ENCODE peak calls at places on chromosomes 16 and 17, in eight cellular contexts. One of them, this sample, is unnamed.

GRCh38 chr17:79945591-79946255 is 89.9 kb downstream of the TBC1D16 start:
- DNase-seq in pancreas: peak; percentile 39
- DNase-seq in ascending aorta: peak; percentile 44
- DNase-seq in AG10803: no peak
- DNase-seq in mucosa of descending colon: no peak
- DNase-seq in testis: no peak
- DNase-seq in GM23338: no peak
- DNase-seq in stomach: no peak
- DNase-seq in this sample: peak; percentile 72

GRCh38 chr17:43534909-43535308 is 11.2 kb downstream of the ETV4 start:
- DNase-seq in GM23338: no peak
- DNase-seq in pancreas: no peak
- DNase-seq in AG10803: no peak
- DNase-seq in mucosa of descending colon: no peak
- DNase-seq in testis: no peak
- DNase-seq in stomach: no peak
- DNase-seq in ascending aorta: no peak
- DNase-seq in this sample: peak; percentile 28

GRCh38 chr16:15643453-15644305 is 725 bp upstream of the MARF1 start:
- DNase-seq in stomach: no peak
- DNase-seq in GM23338: peak; percentile 57
- DNase-seq in mucosa of descending colon: no peak
- DNase-seq in AG10803: peak; percentile 64
- DNase-seq in ascending aorta: peak; percentile 66
- DNase-seq in pancreas: no peak
- DNase-seq in testis: peak; percentile 33
- DNase-seq in this sample: no peak

GRCh38 chr17:31522284-31522931 is 130.9 kb downstream of the RAB11FIP4 start:
- DNase-seq in mucosa of descending colon: no peak
- DNase-seq in pancreas: peak; percentile 32
- DNase-seq in ascending aorta: no peak
- DNase-seq in AG10803: no peak
- DNase-seq in GM23338: no peak
- DNase-seq in testis: no peak
- DNase-seq in stomach: no peak
- DNase-seq in this sample: no peak

GRCh38 chr17:60110586-60110985 is 31.9 kb upstream of the HEATR6 start:
- DNase-seq in ascending aorta: no peak
- DNase-seq in GM23338: no peak
- DNase-seq in stomach: no peak
- DNase-seq in pancreas: no peak
- DNase-seq in AG10803: no peak
- DNase-seq in mucosa of descending colon: no peak
- DNase-seq in testis: no peak
- DNase-seq in this sample: no peak

GRCh38 chr16:49928176-49928892 is 72.4 kb upstream of the ZNF423 start:
- DNase-seq in GM23338: no peak
- DNase-seq in stomach: no peak
- DNase-seq in ascending aorta: no peak
- DNase-seq in testis: no peak
- DNase-seq in pancreas: no peak
- DNase-seq in AG10803: no peak
- DNase-seq in mucosa of descending colon: no peak
- DNase-seq in this sample: peak; percentile 53

GRCh38 chr17:77831497-77832179 is 126.9 kb upstream of the TNRC6C start:
- DNase-seq in testis: no peak
- DNase-seq in stomach: no peak
- DNase-seq in pancreas: peak; percentile 33
- DNase-seq in GM23338: no peak
- DNase-seq in mucosa of descending colon: peak; percentile 26
- DNase-seq in ascending aorta: peak; percentile 86
- DNase-seq in AG10803: peak; percentile 56
- DNase-seq in this sample: no peak

GRCh38 chr17:62680541-62681052 is 53.1 kb downstream of the MRC2 start:
- DNase-seq in GM23338: no peak
- DNase-seq in mucosa of descending colon: no peak
- DNase-seq in AG10803: no peak
- DNase-seq in stomach: peak; percentile 52
- DNase-seq in pancreas: no peak
- DNase-seq in ascending aorta: no peak
- DNase-seq in testis: peak; percentile 64
- DNase-seq in this sample: no peak

GRCh38 chr16:29673501-29673900 is 5.5 kb upstream of the QPRT start:
- DNase-seq in stomach: no peak
- DNase-seq in testis: no peak
- DNase-seq in GM23338: no peak
- DNase-seq in pancreas: no peak
- DNase-seq in ascending aorta: no peak
- DNase-seq in AG10803: no peak
- DNase-seq in mucosa of descending colon: no peak
- DNase-seq in this sample: no peak

GRCh38 chr17:77373298-77374169 is 232.8 kb downstream of the SEC14L1 start:
- DNase-seq in AG10803: no peak
- DNase-seq in pancreas: peak; percentile 74
- DNase-seq in GM23338: peak; percentile 71
- DNase-seq in mucosa of descending colon: peak; percentile 78
- DNase-seq in testis: peak; percentile 61
- DNase-seq in ascending aorta: no peak
- DNase-seq in stomach: peak; percentile 44
- DNase-seq in this sample: peak; percentile 92

GRCh38 chr17:41069031-41069430 is 3.4 kb upstream of the KRTAP2-4 start:
- DNase-seq in stomach: no peak
- DNase-seq in mucosa of descending colon: no peak
- DNase-seq in pancreas: no peak
- DNase-seq in ascending aorta: no peak
- DNase-seq in GM23338: no peak
- DNase-seq in testis: no peak
- DNase-seq in AG10803: no peak
- DNase-seq in this sample: no peak

GRCh38 chr16:54715011-54715410 is 215.7 kb upstream of the IRX5 start:
- DNase-seq in AG10803: no peak
- DNase-seq in mucosa of descending colon: no peak
- DNase-seq in GM23338: no peak
- DNase-seq in pancreas: no peak
- DNase-seq in stomach: no peak
- DNase-seq in ascending aorta: no peak
- DNase-seq in testis: no peak
- DNase-seq in this sample: no peak

GRCh38 chr16:84391151-84391873 is 23.0 kb downstream of the ATP2C2 start:
- DNase-seq in AG10803: peak; percentile 49
- DNase-seq in ascending aorta: no peak
- DNase-seq in stomach: no peak
- DNase-seq in GM23338: no peak
- DNase-seq in pancreas: no peak
- DNase-seq in mucosa of descending colon: no peak
- DNase-seq in testis: no peak
- DNase-seq in this sample: no peak

GRCh38 chr17:66038125-66038524 is 153.8 kb downstream of the CEP112 start:
- DNase-seq in testis: no peak
- DNase-seq in stomach: no peak
- DNase-seq in ascending aorta: no peak
- DNase-seq in GM23338: no peak
- DNase-seq in pancreas: no peak
- DNase-seq in AG10803: no peak
- DNase-seq in mucosa of descending colon: no peak
- DNase-seq in this sample: no peak

GRCh38 chr17:36591434-36592315 is at the start of gene DHRS11:
- DNase-seq in stomach: peak; percentile 89
- DNase-seq in pancreas: peak; percentile 96
- DNase-seq in ascending aorta: peak; percentile 89
- DNase-seq in testis: peak; percentile 87
- DNase-seq in GM23338: peak; percentile 90
- DNase-seq in AG10803: peak; percentile 64
- DNase-seq in mucosa of descending colon: peak; percentile 91
- DNase-seq in this sample: no peak

GRCh38 chr16:7313170-7313569 is 19.5 kb upstream of the RBFOX1 start:
- DNase-seq in pancreas: no peak
- DNase-seq in ascending aorta: no peak
- DNase-seq in testis: no peak
- DNase-seq in stomach: no peak
- DNase-seq in mucosa of descending colon: no peak
- DNase-seq in GM23338: peak; percentile 59
- DNase-seq in AG10803: no peak
- DNase-seq in this sample: no peak

DNA sequence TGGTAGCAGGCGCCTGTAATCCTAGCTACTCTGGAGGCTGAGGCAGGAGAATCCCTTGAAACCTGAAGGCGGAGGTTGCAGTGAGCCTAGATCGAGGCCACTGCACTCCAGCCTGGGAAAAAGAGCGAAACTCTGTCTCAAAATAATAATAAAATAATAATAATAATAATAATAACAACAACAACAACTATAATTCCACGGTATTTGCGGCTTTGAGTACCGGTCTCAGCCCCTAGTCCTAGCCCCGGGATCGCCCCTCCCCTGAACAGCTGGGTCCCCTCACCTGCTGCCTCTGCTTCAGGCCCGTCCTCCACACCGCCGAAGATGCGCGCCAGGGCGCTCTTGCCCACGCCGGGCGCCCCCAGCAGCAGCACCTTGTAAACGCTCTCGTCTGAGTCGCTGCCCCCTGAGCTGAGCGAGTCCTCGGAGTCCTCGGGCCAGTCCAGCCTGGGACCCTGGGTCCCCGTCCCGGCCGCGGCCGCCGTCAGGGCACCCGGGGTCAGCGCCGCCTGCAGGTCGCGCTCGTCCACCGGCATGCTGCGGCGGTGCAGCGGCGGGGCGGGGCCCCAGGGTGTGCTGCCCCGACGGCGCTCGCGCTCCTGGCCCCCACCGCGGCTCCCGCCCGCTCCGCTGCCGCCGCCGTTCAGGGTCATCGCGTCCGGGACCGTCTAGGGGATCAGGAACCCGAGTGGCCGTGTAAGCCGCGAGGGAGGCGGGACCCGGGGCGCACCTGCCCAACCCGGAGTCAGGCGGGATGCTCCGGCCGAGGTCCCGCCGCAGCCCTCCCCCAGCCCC is 611 bp downstream of the RRAD start:
- DNase-seq in AG10803: no peak
- DNase-seq in pancreas: peak; percentile 74
- DNase-seq in mucosa of descending colon: peak; percentile 69
- DNase-seq in ascending aorta: no peak
- DNase-seq in stomach: peak; percentile 49
- DNase-seq in GM23338: peak; percentile 79
- DNase-seq in testis: peak; percentile 61
- DNase-seq in this sample: peak; percentile 86
- TF ChIP-seq CTCF in AG10803: no peak
- TF ChIP-seq CTCF in pancreas: no peak
- TF ChIP-seq CTCF in mucosa of descending colon: peak; percentile 39
- TF ChIP-seq CTCF in ascending aorta: peak; percentile 61
- TF ChIP-seq CTCF in stomach: peak; percentile 30
- TF ChIP-seq CTCF in GM23338: peak; percentile 69
- TF ChIP-seq CTCF in testis: peak; percentile 43
- TF ChIP-seq CTCF in this sample: peak; percentile 72

GRCh38 chr17:57783338-57783742 is 38.2 kb upstream of the CCDC182 start:
- DNase-seq in mucosa of descending colon: peak; percentile 55
- DNase-seq in GM23338: peak; percentile 93
- DNase-seq in stomach: peak; percentile 80
- DNase-seq in pancreas: peak; percentile 90
- DNase-seq in ascending aorta: peak; percentile 81
- DNase-seq in AG10803: peak; percentile 4
- DNase-seq in testis: peak; percentile 80
- DNase-seq in this sample: no peak

GRCh38 chr17:57781386-57782050 is 36.4 kb upstream of the CCDC182 start:
- DNase-seq in pancreas: no peak
- DNase-seq in stomach: no peak
- DNase-seq in AG10803: no peak
- DNase-seq in testis: no peak
- DNase-seq in mucosa of descending colon: no peak
- DNase-seq in ascending aorta: no peak
- DNase-seq in GM23338: no peak
- DNase-seq in this sample: no peak

GRCh38 chr17:57784226-57784895 is 39.3 kb upstream of the CCDC182 start:
- DNase-seq in AG10803: no peak
- DNase-seq in GM23338: no peak
- DNase-seq in pancreas: no peak
- DNase-seq in testis: no peak
- DNase-seq in stomach: no peak
- DNase-seq in ascending aorta: no peak
- DNase-seq in mucosa of descending colon: no peak
- DNase-seq in this sample: no peak

GRCh38 chr17:57782642-57783337 is 37.7 kb upstream of the CCDC182 start:
- DNase-seq in testis: no peak
- DNase-seq in AG10803: no peak
- DNase-seq in stomach: no peak
- DNase-seq in GM23338: no peak
- DNase-seq in pancreas: no peak
- DNase-seq in mucosa of descending colon: no peak
- DNase-seq in ascending aorta: no peak
- DNase-seq in this sample: no peak

GRCh38 chr17:57782051-57782490 is 37.0 kb upstream of the CCDC182 start:
- DNase-seq in ascending aorta: no peak
- DNase-seq in pancreas: no peak
- DNase-seq in testis: no peak
- DNase-seq in mucosa of descending colon: no peak
- DNase-seq in GM23338: peak; percentile 16
- DNase-seq in stomach: no peak
- DNase-seq in AG10803: no peak
- DNase-seq in this sample: no peak
- TF ChIP-seq CTCF in ascending aorta: no peak
- TF ChIP-seq CTCF in pancreas: no peak
- TF ChIP-seq CTCF in testis: no peak
- TF ChIP-seq CTCF in mucosa of descending colon: no peak
- TF ChIP-seq CTCF in GM23338: no peak
- TF ChIP-seq CTCF in stomach: no peak
- TF ChIP-seq CTCF in AG10803: no peak
- TF ChIP-seq CTCF in this sample: no peak

DNA sequence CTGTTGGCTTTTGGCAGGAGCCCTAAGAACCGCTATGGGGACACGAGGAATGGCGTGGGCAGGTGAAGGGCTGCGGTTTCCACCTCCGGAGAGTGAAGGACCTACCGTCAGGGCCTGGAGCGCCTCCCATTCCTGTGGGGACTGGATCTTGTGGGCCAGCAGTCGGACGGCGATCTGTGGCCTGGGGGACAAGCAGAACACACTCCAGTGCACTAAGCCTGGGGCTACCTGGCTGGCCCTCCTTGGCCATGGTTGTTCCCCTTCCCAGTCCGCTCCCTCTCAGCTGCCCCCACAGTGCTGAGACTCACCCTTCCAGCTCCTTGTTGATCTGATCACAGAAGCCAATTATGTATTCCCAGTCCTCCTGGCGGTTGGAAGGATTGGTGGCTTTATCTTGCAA is 15.0 kb downstream of the GGA3 start:
- DNase-seq in testis: no peak
- DNase-seq in GM23338: no peak
- DNase-seq in stomach: no peak
- DNase-seq in AG10803: no peak
- DNase-seq in ascending aorta: no peak
- DNase-seq in pancreas: no peak
- DNase-seq in mucosa of descending colon: no peak
- DNase-seq in this sample: no peak
- TF ChIP-seq CTCF in testis: no peak
- TF ChIP-seq CTCF in GM23338: no peak
- TF ChIP-seq CTCF in stomach: no peak
- TF ChIP-seq CTCF in AG10803: no peak
- TF ChIP-seq CTCF in ascending aorta: no peak
- TF ChIP-seq CTCF in pancreas: no peak
- TF ChIP-seq CTCF in mucosa of descending colon: no peak
- TF ChIP-seq CTCF in this sample: no peak

DNA sequence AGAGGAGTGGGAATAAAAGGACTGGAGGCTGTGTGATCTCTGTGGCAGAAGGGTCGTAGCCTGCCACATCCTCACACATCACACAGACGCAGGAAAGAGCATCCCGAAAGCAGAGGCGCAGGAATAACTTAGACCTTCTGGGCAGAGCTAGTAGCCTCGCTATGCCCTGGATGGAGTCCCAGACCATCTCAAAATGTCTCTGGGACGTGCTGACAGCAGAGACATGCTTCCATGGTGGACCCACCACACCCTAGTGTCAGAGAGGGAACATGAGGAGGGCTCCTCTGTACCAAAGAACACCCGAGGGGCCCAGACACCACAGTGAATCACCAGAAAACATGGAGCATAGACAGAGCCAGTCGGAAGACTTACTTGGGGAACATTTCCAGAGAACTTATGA is 29.6 kb upstream of the FAAP100 start:
- DNase-seq in testis: no peak
- DNase-seq in ascending aorta: no peak
- DNase-seq in stomach: no peak
- DNase-seq in AG10803: no peak
- DNase-seq in pancreas: no peak
- DNase-seq in mucosa of descending colon: no peak
- DNase-seq in GM23338: no peak
- DNase-seq in this sample: no peak
- TF ChIP-seq CTCF in testis: no peak
- TF ChIP-seq CTCF in ascending aorta: no peak
- TF ChIP-seq CTCF in stomach: no peak
- TF ChIP-seq CTCF in AG10803: no peak
- TF ChIP-seq CTCF in pancreas: no peak
- TF ChIP-seq CTCF in mucosa of descending colon: no peak
- TF ChIP-seq CTCF in GM23338: no peak
- TF ChIP-seq CTCF in this sample: no peak

This sample was measured in chondrocyte.